ENCODE peak calls at places on chromosomes 6 and 20, in six cellular contexts. W, D, S, V, L and K are unnamed samples.
A peak's percentile ranks its signal among the peaks of the same experiment; 100 is the strongest.

GRCh38 chr6:3081965-3082364 is 13.7 kb downstream of the RIPK1 start:
- DNase-seq in W (peak; percentile 42), D (no peak), S (no peak), V (no peak), L (no peak), K (no peak)

GRCh38 chr6:4435981-4436445 is 300.6 kb upstream of the ECI2 start:
- DNase-seq in W (no peak), D (no peak), S (no peak), V (no peak), L (no peak), K (no peak)

GRCh38 chr6:16404456-16404855 is 166.1 kb downstream of the GMPR start:
- DNase-seq in W (no peak), D (no peak), S (no peak), V (no peak), L (no peak), K (no peak)

GRCh38 chr20:45322952-45323383 is 14.9 kb upstream of the MATN4 start:
- DNase-seq in W (no peak), D (peak; percentile 79), S (peak; percentile 43), V (no peak), L (peak; percentile 70), K (peak; percentile 62)

GRCh38 chr6:153131037-153131981 is at the start of gene RGS17:
- DNase-seq in W (peak; percentile 82), D (peak; percentile 50), S (peak; percentile 73), V (peak; percentile 44), L (peak; percentile 35), K (peak; percentile 64)

GRCh38 chr6:35485402-35485877 is 11.4 kb downstream of the TEAD3 start:
- DNase-seq in W (peak; percentile 67), D (no peak), S (no peak), V (no peak), L (peak; percentile 52), K (peak; percentile 41)

GRCh38 chr6:4774715-4775590 is 1.3 kb upstream of the CDYL start:
- DNase-seq in W (no peak), D (peak; percentile 47), S (no peak), V (no peak), L (no peak), K (no peak)

GRCh38 chr6:13397359-13398080 is 69.2 kb upstream of the TBC1D7 start:
- DNase-seq in W (no peak), D (no peak), S (no peak), V (no peak), L (no peak), K (no peak)

GRCh38 chr6:126056355-126057004 is 70.1 kb downstream of the TRMT11 start:
- DNase-seq in W (no peak), D (no peak), S (no peak), V (no peak), L (no peak), K (no peak)

GRCh38 chr20:5215592-5216304 is 88.9 kb downstream of the CDS2 start:
- DNase-seq in W (no peak), D (no peak), S (peak; percentile 33), V (no peak), L (no peak), K (no peak)

GRCh38 chr20:11261533-11262000 is 587.8 kb upstream of the JAG1 start:
- DNase-seq in W (no peak), D (no peak), S (peak; percentile 95), V (peak; percentile 59), L (no peak), K (peak; percentile 73)

GRCh38 chr6:151286192-151286591 is 46.4 kb downstream of the AKAP12 start:
- DNase-seq in W (no peak), D (peak; percentile 53), S (peak; percentile 14), V (no peak), L (no peak), K (no peak)
- H3K4me3 ChIP-seq in W (no peak overlapping the region), D (no peak overlapping the region), S (no peak overlapping the region), V (no peak overlapping the region), L (no peak overlapping the region), K (no peak overlapping the region)

DNA sequence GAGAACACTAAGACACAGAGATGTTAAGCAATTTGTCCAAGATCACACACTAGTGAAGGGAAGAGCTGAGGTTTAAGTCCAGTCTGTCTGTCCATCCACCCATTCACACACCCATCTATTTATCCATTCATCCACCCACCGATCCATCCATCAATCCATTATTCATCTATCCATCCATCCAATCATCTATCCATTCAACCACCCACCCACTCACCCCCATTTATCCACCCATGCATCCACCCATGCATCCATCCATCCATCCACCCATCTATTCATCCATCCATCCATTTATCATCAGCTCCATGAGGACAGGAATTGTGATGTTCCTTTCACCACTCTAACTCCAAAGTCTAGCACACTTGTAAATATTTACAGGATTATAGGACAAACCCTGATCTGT is 242.3 kb upstream of the PMEPA1 start:
- DNase-seq in W (no peak), D (no peak), S (no peak), V (no peak), L (no peak), K (no peak)
- H3K27me3 ChIP-seq in W (no peaks in the 10 kb centered on the region), D (no peaks in the 10 kb centered on the region), S (no peaks in the 10 kb centered on the region), V (no peaks in the 10 kb centered on the region), L (no peaks in the 10 kb centered on the region), K (no peaks in the 10 kb centered on the region)

GRCh38 chr20:50343125-50343489 is 152.5 kb downstream of the CEBPB start:
- DNase-seq in W (no peak), D (no peak), S (no peak), V (no peak), L (no peak), K (no peak)
- H3K4me3 ChIP-seq in W (no peak overlapping the region), D (no peak overlapping the region), S (no peak overlapping the region), V (no peak overlapping the region), L (no peak overlapping the region), K (no peak overlapping the region)

GRCh38 chr6:50706575-50706974 is 6.8 kb upstream of the TFAP2D start:
- DNase-seq in W (no peak), D (no peak), S (no peak), V (no peak), L (no peak), K (no peak)
- H3K27me3 ChIP-seq in W (peaks cover 61% of the 10 kb centered on the region), D (no peaks in the 10 kb centered on the region), S (no peaks in the 10 kb centered on the region), V (no peaks in the 10 kb centered on the region), L (peaks cover 71% of the 10 kb centered on the region), K (no peaks in the 10 kb centered on the region)

GRCh38 chr6:105981002-105981887 is 104.9 kb upstream of the PRDM1 start:
- DNase-seq in W (no peak), D (no peak), S (no peak), V (no peak), L (no peak), K (no peak)

GRCh38 chr6:105982761-105983600 is 103.2 kb upstream of the PRDM1 start:
- DNase-seq in W (no peak), D (no peak), S (no peak), V (no peak), L (no peak), K (no peak)

GRCh38 chr6:105983763-105984162 is 102.4 kb upstream of the PRDM1 start:
- DNase-seq in W (no peak), D (no peak), S (no peak), V (no peak), L (no peak), K (no peak)

GRCh38 chr6:105985098-105985815 is 100.9 kb upstream of the PRDM1 start:
- DNase-seq in W (no peak), D (no peak), S (no peak), V (no peak), L (no peak), K (no peak)

DNA sequence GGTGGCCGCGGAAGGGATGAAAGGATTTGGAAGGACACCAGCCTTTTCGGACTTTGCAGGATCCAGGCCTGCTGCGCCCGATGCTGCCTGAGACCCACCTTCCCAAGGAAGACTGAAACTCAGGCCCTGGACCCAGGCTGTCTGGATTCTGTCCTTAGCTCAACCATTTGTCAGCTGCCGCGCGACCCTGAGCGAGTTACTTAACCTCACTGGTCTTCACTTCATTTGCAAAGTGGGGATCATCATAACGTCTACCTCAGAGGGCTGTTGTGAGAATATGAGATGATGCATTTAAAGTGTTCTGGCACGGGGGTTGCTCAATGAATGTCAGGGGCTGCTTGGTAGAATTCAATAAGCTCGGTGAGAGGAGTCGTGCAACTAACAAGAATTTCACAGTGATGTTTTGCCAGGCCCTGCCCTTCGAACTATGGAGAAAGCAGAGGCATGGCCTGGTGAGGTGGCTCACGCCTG is 104.2 kb upstream of the PRDM1 start:
- DNase-seq in W (no peak), D (no peak), S (no peak), V (no peak), L (no peak), K (no peak)
- H3K4me3 ChIP-seq in W (no peak overlapping the region), D (peak overlapping the region; percentile 37), S (no peak overlapping the region), V (no peak overlapping the region), L (peak overlapping the region; percentile 44), K (no peak overlapping the region)

GRCh38 chr20:2812189-2812588 is 2.6 kb upstream of the C20orf141 start:
- DNase-seq in W (no peak), D (no peak), S (no peak), V (no peak), L (no peak), K (no peak)
- H3K27me3 ChIP-seq in W (peaks cover 7% of the 10 kb centered on the region), D (no peaks in the 10 kb centered on the region), S (peaks cover 7% of the 10 kb centered on the region), V (peaks cover 4% of the 10 kb centered on the region), L (peaks cover 67% of the 10 kb centered on the region), K (no peaks in the 10 kb centered on the region)

GRCh38 chr6:53793318-53793975 is 1.4 kb upstream of the LRRC1 start:
- DNase-seq in W (peak; percentile 33), D (peak; percentile 37), S (peak; percentile 61), V (peak; percentile 24), L (peak; percentile 80), K (no peak)

GRCh38 chr6:53790886-53791285 is 3.9 kb upstream of the LRRC1 start:
- DNase-seq in W (no peak), D (no peak), S (peak; percentile 41), V (peak; percentile 24), L (no peak), K (no peak)

GRCh38 chr6:53794073-53794719 is 609 bp upstream of the LRRC1 start:
- DNase-seq in W (no peak), D (peak; percentile 72), S (peak; percentile 87), V (peak; percentile 86), L (peak; percentile 74), K (peak; percentile 55)

GRCh38 chr6:53792973-53793317 is 1.9 kb upstream of the LRRC1 start:
- DNase-seq in W (no peak), D (no peak), S (no peak), V (no peak), L (no peak), K (no peak)

GRCh38 chr6:53792016-53792415 is 2.8 kb upstream of the LRRC1 start:
- DNase-seq in W (no peak), D (no peak), S (no peak), V (no peak), L (no peak), K (no peak)
- H3K4me3 ChIP-seq in W (no peak overlapping the region), D (no peak overlapping the region), S (no peak overlapping the region), V (no peak overlapping the region), L (no peak overlapping the region), K (no peak overlapping the region)

DNA sequence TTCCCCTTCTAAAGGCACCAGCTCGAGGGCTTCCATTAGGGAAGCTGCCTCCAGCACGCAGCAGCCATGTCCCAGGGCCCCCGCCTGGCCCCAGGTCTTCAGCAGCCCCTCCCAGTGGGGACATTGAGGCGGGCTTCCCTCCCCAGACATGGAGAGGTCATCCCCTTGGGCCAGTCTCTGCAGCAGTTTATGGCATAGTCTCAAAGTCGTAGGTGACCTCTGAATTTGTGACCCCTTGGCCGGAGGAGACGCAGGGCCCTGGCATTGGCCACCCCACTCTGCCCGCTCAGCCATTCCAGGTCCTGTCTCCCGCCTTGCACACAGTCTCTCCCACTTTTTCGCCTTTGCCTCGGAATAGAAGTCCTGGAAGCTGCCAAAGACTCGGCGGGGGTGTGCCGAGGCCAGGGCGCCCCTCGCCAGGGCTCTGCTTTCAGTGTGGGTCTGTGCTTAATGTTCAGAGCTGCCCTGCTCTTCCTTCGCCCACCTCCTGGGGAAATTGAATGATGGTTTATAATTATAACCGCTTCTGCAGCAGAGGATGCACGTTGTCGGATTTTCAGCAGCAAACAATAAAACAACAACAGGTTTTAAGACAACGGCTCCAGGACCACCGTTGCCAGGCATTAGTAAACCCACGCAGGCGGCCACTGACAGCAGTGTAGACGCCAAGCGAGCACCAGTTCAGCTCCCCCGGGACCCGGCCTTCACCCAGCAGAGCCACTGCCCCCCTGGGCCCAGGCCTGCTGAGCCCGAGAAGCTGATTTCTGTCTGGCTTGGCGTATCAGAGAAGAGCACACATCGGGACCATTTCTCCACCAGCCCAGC is 187.0 kb downstream of the TAF4 start:
- DNase-seq in W (no peak), D (no peak), S (no peak), V (no peak), L (no peak), K (no peak)
- H3K27me3 ChIP-seq in W (no peaks in the 10 kb centered on the region), D (no peaks in the 10 kb centered on the region), S (peaks cover 2% of the 10 kb centered on the region), V (no peaks in the 10 kb centered on the region), L (peaks cover 83% of the 10 kb centered on the region), K (no peaks in the 10 kb centered on the region)